ENCODE peak calls at places on chromosome 7, in five cellular contexts. One of them, this sample, is unnamed.

GRCh38 chr7:158710651-158711102 is 6.1 kb upstream of the NCAPG2 start:
- DNase-seq in heart left ventricle: no peak
- DNase-seq in NAMALWA: no peak
- DNase-seq in cardiac fibroblast: peak
- DNase-seq in central memory CD4-positive, alpha-beta T cell: no peak
- DNase-seq in this sample: no peak

GRCh38 chr7:2691223-2691818 is 3.3 kb downstream of the AMZ1 start:
- DNase-seq in central memory CD4-positive, alpha-beta T cell: no peak
- DNase-seq in NAMALWA: no peak
- DNase-seq in cardiac fibroblast: no peak
- DNase-seq in heart left ventricle: no peak
- DNase-seq in this sample: no peak

GRCh38 chr7:123749537-123749857 is 694 bp upstream of the WASL start:
- DNase-seq in central memory CD4-positive, alpha-beta T cell: no peak
- DNase-seq in heart left ventricle: no peak
- DNase-seq in NAMALWA: peak
- DNase-seq in cardiac fibroblast: peak
- DNase-seq in this sample: no peak

GRCh38 chr7:137342751-137343482 is 616 bp downstream of the PTN start:
- DNase-seq in cardiac fibroblast: peak
- DNase-seq in NAMALWA: no peak
- DNase-seq in heart left ventricle: no peak
- DNase-seq in central memory CD4-positive, alpha-beta T cell: no peak
- DNase-seq in this sample: peak

GRCh38 chr7:149071182-149071635 is 19.3 kb downstream of the ZNF786 start:
- DNase-seq in heart left ventricle: no peak
- DNase-seq in central memory CD4-positive, alpha-beta T cell: no peak
- DNase-seq in cardiac fibroblast: no peak
- DNase-seq in NAMALWA: no peak
- DNase-seq in this sample: no peak

GRCh38 chr7:41996381-41997035 is 240.5 kb downstream of the GLI3 start:
- DNase-seq in cardiac fibroblast: peak
- DNase-seq in heart left ventricle: no peak
- DNase-seq in NAMALWA: no peak
- DNase-seq in central memory CD4-positive, alpha-beta T cell: no peak
- DNase-seq in this sample: no peak

GRCh38 chr7:135199439-135199838 is 11.9 kb downstream of the WDR91 start:
- DNase-seq in heart left ventricle: no peak
- DNase-seq in cardiac fibroblast: no peak
- DNase-seq in NAMALWA: no peak
- DNase-seq in central memory CD4-positive, alpha-beta T cell: no peak
- DNase-seq in this sample: no peak

GRCh38 chr7:68865351-68865885 is 732.9 kb upstream of the AUTS2 start:
- DNase-seq in central memory CD4-positive, alpha-beta T cell: no peak
- DNase-seq in heart left ventricle: no peak
- DNase-seq in NAMALWA: no peak
- DNase-seq in cardiac fibroblast: no peak
- DNase-seq in this sample: no peak

GRCh38 chr7:74429153-74429747 is 24.5 kb upstream of the GTF2IRD1 start:
- DNase-seq in heart left ventricle: no peak
- DNase-seq in central memory CD4-positive, alpha-beta T cell: no peak
- DNase-seq in cardiac fibroblast: peak
- DNase-seq in NAMALWA: no peak
- DNase-seq in this sample: no peak

GRCh38 chr7:24685706-24686105 is 71.6 kb downstream of the GSDME start:
- DNase-seq in central memory CD4-positive, alpha-beta T cell: no peak
- DNase-seq in heart left ventricle: no peak
- DNase-seq in cardiac fibroblast: no peak
- DNase-seq in NAMALWA: no peak
- DNase-seq in this sample: no peak

GRCh38 chr7:116988363-116988989 is 35.2 kb downstream of the ST7 start:
- DNase-seq in cardiac fibroblast: no peak
- DNase-seq in central memory CD4-positive, alpha-beta T cell: no peak
- DNase-seq in heart left ventricle: no peak
- DNase-seq in NAMALWA: peak
- DNase-seq in this sample: no peak

GRCh38 chr7:68807681-68808080 is 790.6 kb upstream of the AUTS2 start:
- DNase-seq in heart left ventricle: no peak
- DNase-seq in NAMALWA: no peak
- DNase-seq in central memory CD4-positive, alpha-beta T cell: no peak
- DNase-seq in cardiac fibroblast: no peak
- DNase-seq in this sample: no peak

GRCh38 chr7:151829707-151830106 is 47.2 kb downstream of the PRKAG2 start:
- DNase-seq in cardiac fibroblast: no peak
- DNase-seq in heart left ventricle: no peak
- DNase-seq in central memory CD4-positive, alpha-beta T cell: no peak
- DNase-seq in NAMALWA: no peak
- DNase-seq in this sample: no peak

GRCh38 chr7:108270385-108270784 is 140.2 kb upstream of the LAMB4 start:
- DNase-seq in central memory CD4-positive, alpha-beta T cell: no peak
- DNase-seq in cardiac fibroblast: peak
- DNase-seq in heart left ventricle: no peak
- DNase-seq in NAMALWA: peak
- DNase-seq in this sample: no peak

GRCh38 chr7:4837041-4837813 is 24.6 kb downstream of the PAPOLB start:
- DNase-seq in cardiac fibroblast: peak
- DNase-seq in heart left ventricle: no peak
- DNase-seq in NAMALWA: no peak
- DNase-seq in central memory CD4-positive, alpha-beta T cell: no peak
- DNase-seq in this sample: no peak

GRCh38 chr7:75663302-75663907 is 75.3 kb downstream of the HIP1 start:
- DNase-seq in NAMALWA: no peak
- DNase-seq in cardiac fibroblast: no peak
- DNase-seq in central memory CD4-positive, alpha-beta T cell: no peak
- DNase-seq in heart left ventricle: no peak
- DNase-seq in this sample: no peak

GRCh38 chr7:75688200-75689136 is 50.3 kb downstream of the HIP1 start:
- DNase-seq in heart left ventricle: peak
- DNase-seq in NAMALWA: peak
- DNase-seq in cardiac fibroblast: no peak
- DNase-seq in central memory CD4-positive, alpha-beta T cell: no peak
- DNase-seq in this sample: no peak

GRCh38 chr7:138001529-138002095 is at the start of gene CREB3L2:
- DNase-seq in central memory CD4-positive, alpha-beta T cell: peak
- DNase-seq in cardiac fibroblast: peak
- DNase-seq in heart left ventricle: no peak
- DNase-seq in NAMALWA: peak
- DNase-seq in this sample: no peak

GRCh38 chr7:93117852-93118530 is at the start of gene SAMD9:
- DNase-seq in NAMALWA: peak
- DNase-seq in heart left ventricle: peak
- DNase-seq in central memory CD4-positive, alpha-beta T cell: peak
- DNase-seq in cardiac fibroblast: peak
- DNase-seq in this sample: no peak

GRCh38 chr7:43895847-43896415 is 10.5 kb downstream of the URGCP start:
- DNase-seq in cardiac fibroblast: no peak
- DNase-seq in central memory CD4-positive, alpha-beta T cell: no peak
- DNase-seq in heart left ventricle: no peak
- DNase-seq in NAMALWA: no peak
- DNase-seq in this sample: no peak

GRCh38 chr7:123682690-123683089 is 27.0 kb downstream of the LMOD2 start:
- DNase-seq in NAMALWA: peak
- DNase-seq in central memory CD4-positive, alpha-beta T cell: peak
- DNase-seq in heart left ventricle: no peak
- DNase-seq in cardiac fibroblast: peak
- DNase-seq in this sample: peak

GRCh38 chr7:79732535-79732934 is 279.1 kb upstream of the MAGI2 start:
- DNase-seq in central memory CD4-positive, alpha-beta T cell: no peak
- DNase-seq in heart left ventricle: no peak
- DNase-seq in cardiac fibroblast: no peak
- DNase-seq in NAMALWA: no peak
- DNase-seq in this sample: no peak

GRCh38 chr7:83648464-83649241 is at the start of gene SEMA3E:
- DNase-seq in central memory CD4-positive, alpha-beta T cell: no peak
- DNase-seq in heart left ventricle: no peak
- DNase-seq in cardiac fibroblast: peak
- DNase-seq in NAMALWA: peak
- DNase-seq in this sample: peak

GRCh38 chr7:155276032-155276799 is 21.5 kb upstream of the INSIG1 start:
- DNase-seq in central memory CD4-positive, alpha-beta T cell: no peak
- DNase-seq in NAMALWA: no peak
- DNase-seq in cardiac fibroblast: peak
- DNase-seq in heart left ventricle: no peak
- DNase-seq in this sample: no peak

GRCh38 chr7:106736508-106737201 is 75.7 kb upstream of the CCDC71L start:
- DNase-seq in central memory CD4-positive, alpha-beta T cell: peak
- DNase-seq in NAMALWA: peak
- DNase-seq in cardiac fibroblast: peak
- DNase-seq in heart left ventricle: peak
- DNase-seq in this sample: no peak

GRCh38 chr7:16918288-16918895 is 36.6 kb upstream of the AGR3 start:
- DNase-seq in heart left ventricle: no peak
- DNase-seq in NAMALWA: peak
- DNase-seq in central memory CD4-positive, alpha-beta T cell: no peak
- DNase-seq in cardiac fibroblast: peak
- DNase-seq in this sample: peak

GRCh38 chr7:1555813-1556540 is at the start of gene TMEM184A:
- DNase-seq in heart left ventricle: no peak
- DNase-seq in cardiac fibroblast: no peak
- DNase-seq in central memory CD4-positive, alpha-beta T cell: peak
- DNase-seq in NAMALWA: peak
- DNase-seq in this sample: no peak

GRCh38 chr7:90383422-90383821 is 19.8 kb upstream of the CLDN12 start:
- DNase-seq in NAMALWA: no peak
- DNase-seq in heart left ventricle: no peak
- DNase-seq in central memory CD4-positive, alpha-beta T cell: no peak
- DNase-seq in cardiac fibroblast: peak
- DNase-seq in this sample: no peak

GRCh38 chr7:143901360-143901709 is 641 bp downstream of the TCAF1 start:
- DNase-seq in central memory CD4-positive, alpha-beta T cell: no peak
- DNase-seq in cardiac fibroblast: peak
- DNase-seq in NAMALWA: no peak
- DNase-seq in heart left ventricle: peak
- DNase-seq in this sample: peak

GRCh38 chr7:150788474-150789269 is 11.5 kb downstream of the TMEM176B start:
- DNase-seq in NAMALWA: no peak
- DNase-seq in heart left ventricle: peak
- DNase-seq in central memory CD4-positive, alpha-beta T cell: no peak
- DNase-seq in cardiac fibroblast: no peak
- DNase-seq in this sample: no peak

GRCh38 chr7:121504478-121504877 is 108.4 kb upstream of the FAM3C start:
- DNase-seq in NAMALWA: no peak
- DNase-seq in cardiac fibroblast: peak
- DNase-seq in central memory CD4-positive, alpha-beta T cell: no peak
- DNase-seq in heart left ventricle: no peak
- DNase-seq in this sample: no peak

GRCh38 chr7:21364838-21365267 is 63.0 kb upstream of the SP4 start:
- DNase-seq in heart left ventricle: no peak
- DNase-seq in cardiac fibroblast: peak
- DNase-seq in NAMALWA: no peak
- DNase-seq in central memory CD4-positive, alpha-beta T cell: no peak
- DNase-seq in this sample: no peak

GRCh38 chr7:12549106-12549505 is 21.4 kb upstream of the SCIN start:
- DNase-seq in heart left ventricle: no peak
- DNase-seq in NAMALWA: no peak
- DNase-seq in central memory CD4-positive, alpha-beta T cell: no peak
- DNase-seq in cardiac fibroblast: peak
- DNase-seq in this sample: no peak

GRCh38 chr7:16999541-17000266 is 117.9 kb upstream of the AGR3 start:
- DNase-seq in cardiac fibroblast: no peak
- DNase-seq in NAMALWA: no peak
- DNase-seq in central memory CD4-positive, alpha-beta T cell: no peak
- DNase-seq in heart left ventricle: no peak
- DNase-seq in this sample: no peak

GRCh38 chr7:98788921-98789320 is 80.9 kb downstream of the TMEM130 start:
- DNase-seq in NAMALWA: no peak
- DNase-seq in heart left ventricle: no peak
- DNase-seq in central memory CD4-positive, alpha-beta T cell: no peak
- DNase-seq in cardiac fibroblast: no peak
- DNase-seq in this sample: no peak